ENCODE peak calls at places on chromosomes 13 and 19, in five cellular contexts. T is endothelial cell of umbilical vein, N is lower lobe of right lung, G is uterus, V is fibroblast of mammary gland. D is an unnamed sample.

GRCh38 chr19:756232-756631 is 5.3 kb downstream of the MISP start:
- DNase-seq in T (peak; percentile 35), N (no peak), G (no peak), V (peak; percentile 78), D (peak; percentile 68)

GRCh38 chr19:10286803-10287737 is at the start of gene ICAM4:
- DNase-seq in T (peak; percentile 49), N (peak; percentile 88), G (peak; percentile 45), V (no peak), D (peak; percentile 21)

GRCh38 chr13:24747248-24748151 is 16.5 kb upstream of the RNF17 start:
- DNase-seq in T (peak; percentile 12), N (no peak), G (no peak), V (no peak), D (peak; percentile 39)

GRCh38 chr19:46660008-46660517 is 919 bp downstream of the DACT3 start:
- DNase-seq in T (no peak), N (no peak), G (peak; percentile 66), V (no peak), D (no peak)

GRCh38 chr19:51594774-51595109 is 23.7 kb downstream of the ZNF175 start:
- DNase-seq in T (no peak), N (no peak), G (no peak), V (no peak), D (no peak)

GRCh38 chr19:42872608-42873007 is 6.9 kb downstream of the PSG1 start:
- DNase-seq in T (no peak), N (no peak), G (no peak), V (peak; percentile 7), D (peak; percentile 17)

GRCh38 chr19:33299061-33299665 is 3.2 kb downstream of the CEBPA start:
- DNase-seq in T (no peak), N (no peak), G (no peak), V (no peak), D (no peak)

GRCh38 chr13:79812070-79812850 is 331.3 kb downstream of the NDFIP2 start:
- DNase-seq in T (no peak), N (no peak), G (no peak), V (no peak), D (no peak)

GRCh38 chr13:30972888-30973377 is 40.5 kb downstream of the TEX26 start:
- DNase-seq in T (no peak), N (no peak), G (no peak), V (no peak), D (peak; percentile 38)

GRCh38 chr13:74246398-74246975 is 112.3 kb upstream of the KLF12 start:
- DNase-seq in T (peak; percentile 38), N (no peak), G (no peak), V (peak; percentile 61), D (no peak)

GRCh38 chr13:19795956-19796355 is 13.2 kb upstream of the PSPC1 start:
- DNase-seq in T (no peak), N (no peak), G (no peak), V (no peak), D (no peak)

GRCh38 chr19:38303517-38304351 is at the start of gene C19orf33:
- DNase-seq in T (no peak), N (peak; percentile 88), G (no peak), V (no peak), D (peak; percentile 94)

GRCh38 chr19:38304352-38304865 is 358 bp downstream of the C19orf33 start:
- DNase-seq in T (no peak), N (no peak), G (no peak), V (no peak), D (no peak)

GRCh38 chr19:38307076-38307475 is 3.0 kb downstream of the C19orf33 start:
- DNase-seq in T (no peak), N (no peak), G (no peak), V (no peak), D (no peak)

GRCh38 chr19:38306236-38306635 is 2.2 kb downstream of the C19orf33 start:
- DNase-seq in T (no peak), N (no peak), G (no peak), V (no peak), D (no peak)

DNA sequence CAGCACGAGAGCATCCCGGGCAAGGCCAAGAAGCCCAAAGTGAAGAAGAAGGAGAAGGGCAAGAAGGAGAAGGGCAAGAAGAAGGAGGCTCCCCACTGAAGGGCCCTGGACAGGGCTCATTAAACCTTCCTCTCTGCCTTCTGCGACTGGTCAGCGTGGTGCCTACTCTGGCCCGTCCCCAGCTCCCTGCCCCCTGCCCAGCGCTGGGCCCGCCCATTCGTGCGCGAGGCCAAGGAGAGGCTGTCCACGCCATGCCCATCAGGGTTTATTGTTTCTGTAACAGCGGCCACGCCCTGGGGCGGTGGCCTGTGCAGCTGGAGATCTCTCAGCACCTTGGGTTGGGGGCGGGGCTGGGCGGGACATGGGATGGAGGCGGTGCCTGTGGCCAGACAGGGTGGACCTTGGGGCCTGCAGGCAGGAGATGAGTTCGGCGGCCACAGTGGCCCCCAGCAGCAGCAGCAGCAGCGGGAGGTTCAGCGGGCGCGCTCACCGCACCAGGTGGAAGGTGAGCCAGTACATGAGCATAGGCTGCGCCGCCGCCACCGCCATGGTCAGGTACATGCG is 897 bp downstream of the C19orf33 start:
- DNase-seq in T (peak; percentile 70), N (peak; percentile 91), G (no peak), V (no peak), D (peak; percentile 93)
- H3K4me3 ChIP-seq in T (peak overlapping the region; percentile 10), N (peak overlapping the region; percentile 53), G (no peak overlapping the region), V (no peak overlapping the region), D (peak overlapping the region; percentile 81)

DNA sequence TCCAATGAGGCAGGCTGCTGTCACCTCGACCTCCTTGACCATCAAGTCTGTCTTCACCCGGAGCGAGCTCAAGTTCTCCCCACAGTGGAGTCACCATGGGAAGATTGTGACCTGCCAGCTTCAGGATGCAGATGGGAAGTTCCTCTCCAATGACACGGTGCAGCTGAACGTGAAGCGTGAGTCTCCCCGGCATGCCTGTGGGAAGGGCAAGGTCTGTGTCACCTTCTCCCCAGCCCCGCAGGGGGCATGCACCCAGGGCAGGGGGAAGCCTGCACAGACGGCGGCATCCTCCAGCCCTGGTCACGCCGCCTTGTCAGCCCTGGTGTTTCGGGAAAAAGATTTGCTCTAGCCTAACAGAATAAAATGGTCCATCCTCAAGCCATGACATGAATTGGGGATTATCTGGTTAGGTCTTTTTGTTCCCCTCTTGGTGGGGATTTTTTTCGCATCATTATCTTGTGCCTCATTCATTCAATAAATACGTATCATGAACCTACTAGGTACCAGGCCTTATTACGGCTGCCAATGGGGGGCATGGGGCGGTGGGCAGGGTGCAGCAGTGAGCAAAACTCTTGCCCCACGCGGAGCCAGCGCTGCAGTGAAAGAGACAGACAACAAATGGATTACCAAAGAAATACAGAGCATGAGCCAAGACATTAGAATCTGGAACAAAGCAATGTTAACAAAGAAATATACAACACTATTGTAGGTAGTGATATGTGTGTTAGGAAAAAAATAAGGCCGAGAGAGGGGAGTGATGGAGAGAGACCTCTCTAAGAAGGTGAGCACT is 7.4 kb downstream of the CD22 start:
- DNase-seq in T (no peak), N (no peak), G (no peak), V (no peak), D (no peak)
- TF ChIP-seq CTCF in T (no peak), N (no peak), G (no peak), V (no peak), D (no peak)

GRCh38 chr19:13120817-13121216 is 2.8 kb downstream of the NACC1 start:
- DNase-seq in T (no peak), N (no peak), G (no peak), V (peak; percentile 75), D (peak; percentile 53)
- H3K4me3 ChIP-seq in T (no peak overlapping the region), N (no peak overlapping the region), G (no peak overlapping the region), V (peak overlapping the region; percentile 10), D (no peak overlapping the region)

DNA sequence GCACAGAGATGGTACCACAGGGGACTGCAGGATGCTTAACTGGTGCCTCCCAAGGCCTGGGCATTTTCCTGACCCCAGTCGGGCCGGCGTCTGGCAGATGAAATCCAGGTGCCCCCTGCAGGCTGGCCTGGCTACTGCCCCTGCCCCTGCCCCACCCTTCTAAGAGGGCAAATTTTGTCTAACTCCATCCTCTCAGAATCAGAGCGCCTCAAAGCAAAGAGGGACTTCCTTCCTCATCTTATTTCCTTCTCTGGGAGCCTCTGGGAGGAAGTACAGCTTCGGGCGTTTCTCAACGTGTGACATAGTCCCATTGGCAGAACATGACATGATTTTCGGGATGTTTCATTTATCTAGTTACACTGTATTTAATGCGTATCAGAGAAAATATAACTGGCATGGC is 2.7 kb downstream of the PRKACA start:
- DNase-seq in T (no peak), N (peak; percentile 82), G (no peak), V (peak; percentile 25), D (peak; percentile 34)
- TF ChIP-seq CTCF in T (peak; percentile 63), N (peak; percentile 58), G (no peak), V (peak; percentile 31), D (peak; percentile 42)

GRCh38 chr19:18434411-18435184 is 3.3 kb downstream of the ISYNA1 start:
- DNase-seq in T (no peak), N (no peak), G (peak; percentile 54), V (no peak), D (no peak)

GRCh38 chr19:18432275-18433038 is 5.5 kb downstream of the ISYNA1 start:
- DNase-seq in T (no peak), N (no peak), G (peak; percentile 47), V (no peak), D (no peak)

GRCh38 chr19:18435185-18435841 is 2.6 kb downstream of the ISYNA1 start:
- DNase-seq in T (no peak), N (no peak), G (peak; percentile 43), V (no peak), D (no peak)

GRCh38 chr19:18433039-18433691 is 4.8 kb downstream of the ISYNA1 start:
- DNase-seq in T (no peak), N (no peak), G (peak; percentile 53), V (no peak), D (no peak)

GRCh38 chr19:18433735-18434398 is 4.1 kb downstream of the ISYNA1 start:
- DNase-seq in T (no peak), N (no peak), G (peak; percentile 50), V (no peak), D (no peak)
- H3K4me3 ChIP-seq in T (peak overlapping the region; percentile 69), N (peak overlapping the region; percentile 50), G (peak overlapping the region; percentile 41), V (no peak overlapping the region), D (no peak overlapping the region)

GRCh38 chr19:55435020-55435419 is 8.1 kb downstream of the SHISA7 start:
- DNase-seq in T (no peak), N (no peak), G (no peak), V (no peak), D (no peak)

GRCh38 chr19:55434356-55434755 is 8.7 kb downstream of the SHISA7 start:
- DNase-seq in T (no peak), N (no peak), G (no peak), V (no peak), D (no peak)

GRCh38 chr19:55431183-55431582 is 11.9 kb downstream of the SHISA7 start:
- DNase-seq in T (no peak), N (no peak), G (no peak), V (no peak), D (no peak)

GRCh38 chr19:55433292-55433691 is 9.8 kb downstream of the SHISA7 start:
- DNase-seq in T (no peak), N (no peak), G (no peak), V (no peak), D (no peak)

DNA sequence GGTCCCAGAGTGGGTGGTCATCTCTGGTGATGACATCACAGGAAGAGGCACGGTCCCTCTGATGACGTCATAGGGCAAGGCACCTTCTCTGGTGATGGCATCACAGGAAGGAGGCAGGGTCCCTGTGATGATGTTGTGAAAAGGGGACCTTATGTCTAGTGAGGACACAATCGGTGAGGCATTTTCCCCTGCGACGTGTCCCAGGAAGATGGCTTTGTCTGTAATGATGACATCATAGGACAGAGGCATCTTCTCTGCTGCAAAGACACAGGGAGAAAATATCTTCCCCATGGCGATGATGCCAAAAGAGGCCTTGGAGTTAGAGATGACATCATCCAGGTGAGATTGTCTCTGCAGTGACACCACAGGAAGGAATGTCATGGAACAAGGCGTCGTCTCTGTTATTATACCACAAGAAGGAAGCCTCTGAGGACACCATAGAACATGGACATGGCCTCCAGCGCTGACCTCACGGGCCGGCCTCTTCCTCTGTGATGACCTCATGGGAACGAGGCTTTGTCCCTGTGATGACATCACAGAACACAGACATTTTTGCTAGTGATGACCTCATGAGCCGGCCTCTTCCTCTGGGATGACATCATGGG is 10.6 kb downstream of the SHISA7 start:
- DNase-seq in T (no peak), N (no peak), G (no peak), V (no peak), D (peak; percentile 19)
- TF ChIP-seq CTCF in T (no peak), N (no peak), G (no peak), V (no peak), D (no peak)

D was measured in epithelial cell of esophagus.